ENCODE peak calls at places on chromosomes 5 and 9, in six cellular contexts. J, C, G, Q, D and K are unnamed samples.
A peak's percentile ranks its signal among the peaks of the same experiment; 100 is the strongest.

GRCh38 chr5:56984445-56984844 is 32.5 kb upstream of the MIER3 start:
- DNase-seq in J (no peak), C (no peak), G (no peak), Q (no peak), D (no peak), K (no peak)

GRCh38 chr5:53430618-53431252 is 49.7 kb upstream of the FST start:
- DNase-seq in J (peak; percentile 5), C (peak; percentile 86), G (no peak), Q (no peak), D (peak; percentile 88), K (no peak)

GRCh38 chr5:178468196-178468685 is 122.0 kb downstream of the COL23A1 start:
- DNase-seq in J (no peak), C (no peak), G (no peak), Q (no peak), D (no peak), K (no peak)

GRCh38 chr9:97386733-97387503 is 25.0 kb upstream of the TDRD7 start:
- DNase-seq in J (peak; percentile 77), C (peak; percentile 74), G (peak; percentile 72), Q (peak; percentile 70), D (peak; percentile 55), K (peak; percentile 76)

GRCh38 chr5:149212203-149212951 is 59.3 kb upstream of the AFAP1L1 start:
- DNase-seq in J (no peak), C (peak; percentile 97), G (no peak), Q (no peak), D (peak; percentile 99), K (no peak)

GRCh38 chr5:44446399-44446798 is 57.2 kb upstream of the FGF10 start:
- DNase-seq in J (no peak), C (no peak), G (no peak), Q (no peak), D (no peak), K (no peak)

GRCh38 chr9:89400398-89401116 is 82.3 kb downstream of the SECISBP2 start:
- DNase-seq in J (no peak), C (no peak), G (no peak), Q (no peak), D (no peak), K (no peak)

GRCh38 chr5:143050183-143050582 is 280.0 kb downstream of the ARHGAP26 start:
- DNase-seq in J (no peak), C (no peak), G (no peak), Q (no peak), D (no peak), K (no peak)

GRCh38 chr5:67100301-67100700 is 96.3 kb downstream of the CD180 start:
- DNase-seq in J (no peak), C (no peak), G (no peak), Q (no peak), D (no peak), K (no peak)